ENCODE peak calls at places on chromosomes 12 and 14, in ten cellular contexts. One of them, this sample, is unnamed.
A peak's percentile ranks its signal among the peaks of the same experiment; 100 is the strongest.

GRCh38 chr14:92460916-92461579 is 52.5 kb upstream of the RIN3 start:
- DNase-seq in stomach: peak; percentile 24
- DNase-seq in pancreas: no peak
- DNase-seq in ovary: no peak
- DNase-seq in brain microvascular endothelial cell: peak; percentile 57
- DNase-seq in RWPE2: no peak
- DNase-seq in cardiac muscle cell: peak; percentile 65
- DNase-seq in tibial artery: no peak
- DNase-seq in H1: no peak
- DNase-seq in lower lobe of right lung: no peak
- DNase-seq in this sample: peak; percentile 64

GRCh38 chr14:20606190-20606901 is 15.2 kb upstream of the RNASE12 start:
- DNase-seq in stomach: peak; percentile 44
- DNase-seq in pancreas: no peak
- DNase-seq in ovary: no peak
- DNase-seq in brain microvascular endothelial cell: peak; percentile 53
- DNase-seq in RWPE2: no peak
- DNase-seq in cardiac muscle cell: peak; percentile 71
- DNase-seq in tibial artery: no peak
- DNase-seq in H1: no peak
- DNase-seq in lower lobe of right lung: no peak
- DNase-seq in this sample: no peak

GRCh38 chr12:80469681-80470080 is 25.6 kb downstream of the PTPRQ start:
- DNase-seq in stomach: no peak
- DNase-seq in pancreas: no peak
- DNase-seq in ovary: no peak
- DNase-seq in brain microvascular endothelial cell: no peak
- DNase-seq in RWPE2: no peak
- DNase-seq in cardiac muscle cell: peak; percentile 38
- DNase-seq in tibial artery: no peak
- DNase-seq in H1: no peak
- DNase-seq in lower lobe of right lung: no peak
- DNase-seq in this sample: no peak

GRCh38 chr12:48296586-48297396 is 53.9 kb downstream of the ZNF641 start:
- DNase-seq in stomach: peak; percentile 80
- DNase-seq in pancreas: peak; percentile 84
- DNase-seq in ovary: peak; percentile 83
- DNase-seq in brain microvascular endothelial cell: peak; percentile 75
- DNase-seq in RWPE2: peak; percentile 75
- DNase-seq in cardiac muscle cell: peak; percentile 91
- DNase-seq in tibial artery: peak; percentile 83
- DNase-seq in H1: peak; percentile 47
- DNase-seq in lower lobe of right lung: peak; percentile 90
- DNase-seq in this sample: peak; percentile 86

GRCh38 chr14:101357559-101358319 is 203.6 kb upstream of the DIO3 start:
- DNase-seq in stomach: no peak
- DNase-seq in pancreas: no peak
- DNase-seq in ovary: no peak
- DNase-seq in brain microvascular endothelial cell: no peak
- DNase-seq in RWPE2: no peak
- DNase-seq in cardiac muscle cell: no peak
- DNase-seq in tibial artery: no peak
- DNase-seq in H1: no peak
- DNase-seq in lower lobe of right lung: no peak
- DNase-seq in this sample: no peak

GRCh38 chr12:117059156-117059555 is 40.1 kb downstream of the TESC start:
- DNase-seq in stomach: no peak
- DNase-seq in pancreas: no peak
- DNase-seq in ovary: peak; percentile 60
- DNase-seq in brain microvascular endothelial cell: no peak
- DNase-seq in RWPE2: no peak
- DNase-seq in cardiac muscle cell: no peak
- DNase-seq in tibial artery: no peak
- DNase-seq in H1: no peak
- DNase-seq in lower lobe of right lung: no peak
- DNase-seq in this sample: no peak

GRCh38 chr12:23810327-23810902 is 139.1 kb downstream of the SOX5 start:
- DNase-seq in stomach: no peak
- DNase-seq in pancreas: no peak
- DNase-seq in ovary: no peak
- DNase-seq in brain microvascular endothelial cell: no peak
- DNase-seq in RWPE2: no peak
- DNase-seq in cardiac muscle cell: no peak
- DNase-seq in tibial artery: no peak
- DNase-seq in H1: no peak
- DNase-seq in lower lobe of right lung: no peak
- DNase-seq in this sample: no peak

GRCh38 chr14:67359319-67359774 is 257 bp downstream of the ATP6V1D start:
- DNase-seq in stomach: no peak
- DNase-seq in pancreas: peak; percentile 31
- DNase-seq in ovary: no peak
- DNase-seq in brain microvascular endothelial cell: peak; percentile 45
- DNase-seq in RWPE2: peak; percentile 83
- DNase-seq in cardiac muscle cell: peak; percentile 63
- DNase-seq in tibial artery: no peak
- DNase-seq in H1: no peak
- DNase-seq in lower lobe of right lung: peak; percentile 53
- DNase-seq in this sample: no peak

GRCh38 chr12:6697584-6698351 is 2.8 kb downstream of the PIANP start:
- DNase-seq in stomach: peak; percentile 42
- DNase-seq in pancreas: no peak
- DNase-seq in ovary: no peak
- DNase-seq in brain microvascular endothelial cell: peak; percentile 52
- DNase-seq in RWPE2: no peak
- DNase-seq in cardiac muscle cell: peak; percentile 71
- DNase-seq in tibial artery: no peak
- DNase-seq in H1: no peak
- DNase-seq in lower lobe of right lung: no peak
- DNase-seq in this sample: no peak

GRCh38 chr12:32477714-32478113 is 78.4 kb downstream of the FGD4 start:
- DNase-seq in stomach: no peak
- DNase-seq in pancreas: no peak
- DNase-seq in ovary: no peak
- DNase-seq in brain microvascular endothelial cell: no peak
- DNase-seq in RWPE2: no peak
- DNase-seq in cardiac muscle cell: no peak
- DNase-seq in tibial artery: no peak
- DNase-seq in H1: no peak
- DNase-seq in lower lobe of right lung: no peak
- DNase-seq in this sample: no peak

GRCh38 chr12:68761901-68762630 is 16.1 kb downstream of the SLC35E3 start:
- DNase-seq in stomach: no peak
- DNase-seq in pancreas: no peak
- DNase-seq in ovary: no peak
- DNase-seq in brain microvascular endothelial cell: no peak
- DNase-seq in RWPE2: no peak
- DNase-seq in cardiac muscle cell: no peak
- DNase-seq in tibial artery: no peak
- DNase-seq in H1: no peak
- DNase-seq in lower lobe of right lung: no peak
- DNase-seq in this sample: no peak

GRCh38 chr14:100548295-100548655 is 38.9 kb downstream of the BEGAIN start:
- DNase-seq in stomach: no peak
- DNase-seq in pancreas: no peak
- DNase-seq in ovary: no peak
- DNase-seq in brain microvascular endothelial cell: no peak
- DNase-seq in RWPE2: no peak
- DNase-seq in cardiac muscle cell: no peak
- DNase-seq in tibial artery: no peak
- DNase-seq in H1: no peak
- DNase-seq in lower lobe of right lung: no peak
- DNase-seq in this sample: no peak

GRCh38 chr12:117507547-117507946 is 146.1 kb upstream of the NOS1 start:
- DNase-seq in stomach: peak; percentile 39
- DNase-seq in pancreas: no peak
- DNase-seq in ovary: no peak
- DNase-seq in brain microvascular endothelial cell: no peak
- DNase-seq in RWPE2: no peak
- DNase-seq in cardiac muscle cell: no peak
- DNase-seq in tibial artery: no peak
- DNase-seq in H1: no peak
- DNase-seq in lower lobe of right lung: no peak
- DNase-seq in this sample: no peak

GRCh38 chr14:37599527-37600368 is 4.3 kb downstream of the TTC6 start:
- DNase-seq in stomach: no peak
- DNase-seq in pancreas: peak; percentile 15
- DNase-seq in ovary: no peak
- DNase-seq in brain microvascular endothelial cell: no peak
- DNase-seq in RWPE2: no peak
- DNase-seq in cardiac muscle cell: no peak
- DNase-seq in tibial artery: no peak
- DNase-seq in H1: no peak
- DNase-seq in lower lobe of right lung: peak; percentile 46
- DNase-seq in this sample: no peak

GRCh38 chr14:99127651-99128167 is 144.3 kb downstream of the BCL11B start:
- DNase-seq in stomach: peak; percentile 18
- DNase-seq in pancreas: no peak
- DNase-seq in ovary: no peak
- DNase-seq in brain microvascular endothelial cell: no peak
- DNase-seq in RWPE2: peak; percentile 97
- DNase-seq in cardiac muscle cell: peak; percentile 64
- DNase-seq in tibial artery: peak; percentile 55
- DNase-seq in H1: no peak
- DNase-seq in lower lobe of right lung: no peak
- DNase-seq in this sample: peak; percentile 57

GRCh38 chr14:34029921-34030334 is 79.1 kb upstream of the EGLN3 start:
- DNase-seq in stomach: peak; percentile 47
- DNase-seq in pancreas: no peak
- DNase-seq in ovary: peak; percentile 54
- DNase-seq in brain microvascular endothelial cell: no peak
- DNase-seq in RWPE2: no peak
- DNase-seq in cardiac muscle cell: peak; percentile 88
- DNase-seq in tibial artery: no peak
- DNase-seq in H1: no peak
- DNase-seq in lower lobe of right lung: no peak
- DNase-seq in this sample: no peak

GRCh38 chr12:49671051-49671765 is 36.0 kb downstream of the FMNL3 start:
- DNase-seq in stomach: peak; percentile 54
- DNase-seq in pancreas: no peak
- DNase-seq in ovary: peak; percentile 35
- DNase-seq in brain microvascular endothelial cell: no peak
- DNase-seq in RWPE2: no peak
- DNase-seq in cardiac muscle cell: no peak
- DNase-seq in tibial artery: no peak
- DNase-seq in H1: no peak
- DNase-seq in lower lobe of right lung: no peak
- DNase-seq in this sample: no peak

GRCh38 chr12:26010293-26010821 is 51.9 kb downstream of the RASSF8 start:
- DNase-seq in stomach: no peak
- DNase-seq in pancreas: no peak
- DNase-seq in ovary: no peak
- DNase-seq in brain microvascular endothelial cell: no peak
- DNase-seq in RWPE2: no peak
- DNase-seq in cardiac muscle cell: peak; percentile 50
- DNase-seq in tibial artery: no peak
- DNase-seq in H1: no peak
- DNase-seq in lower lobe of right lung: no peak
- DNase-seq in this sample: no peak

GRCh38 chr12:31288381-31288780 is 37.6 kb downstream of the SINHCAF start:
- DNase-seq in stomach: no peak
- DNase-seq in pancreas: no peak
- DNase-seq in ovary: no peak
- DNase-seq in brain microvascular endothelial cell: no peak
- DNase-seq in RWPE2: no peak
- DNase-seq in cardiac muscle cell: no peak
- DNase-seq in tibial artery: no peak
- DNase-seq in H1: no peak
- DNase-seq in lower lobe of right lung: no peak
- DNase-seq in this sample: no peak
- H3K36me3 ChIP-seq in stomach: peaks cover 85% of the 10 kb centered on the region
- H3K36me3 ChIP-seq in pancreas: peaks cover 22% of the 10 kb centered on the region
- H3K36me3 ChIP-seq in ovary: no peaks in the 10 kb centered on the region
- H3K36me3 ChIP-seq in brain microvascular endothelial cell: peaks cover 29% of the 10 kb centered on the region
- H3K36me3 ChIP-seq in RWPE2: peaks cover 91% of the 10 kb centered on the region
- H3K36me3 ChIP-seq in cardiac muscle cell: peaks cover 73% of the 10 kb centered on the region
- H3K36me3 ChIP-seq in tibial artery: peaks cover 70% of the 10 kb centered on the region
- H3K36me3 ChIP-seq in H1: peaks cover 31% of the 10 kb centered on the region
- H3K36me3 ChIP-seq in lower lobe of right lung: peaks cover 73% of the 10 kb centered on the region
- H3K36me3 ChIP-seq in this sample: peaks cover 33% of the 10 kb centered on the region

GRCh38 chr12:52041695-52042123 is 9.5 kb upstream of the NR4A1 start:
- DNase-seq in stomach: peak; percentile 58
- DNase-seq in pancreas: peak; percentile 78
- DNase-seq in ovary: peak; percentile 77
- DNase-seq in brain microvascular endothelial cell: no peak
- DNase-seq in RWPE2: no peak
- DNase-seq in cardiac muscle cell: peak; percentile 60
- DNase-seq in tibial artery: peak; percentile 93
- DNase-seq in H1: no peak
- DNase-seq in lower lobe of right lung: no peak
- DNase-seq in this sample: no peak
- TF ChIP-seq CTCF in stomach: no peak
- TF ChIP-seq CTCF in pancreas: no peak
- TF ChIP-seq CTCF in ovary: no peak
- TF ChIP-seq CTCF in brain microvascular endothelial cell: no peak
- TF ChIP-seq CTCF in RWPE2: no peak
- TF ChIP-seq CTCF in cardiac muscle cell: no peak
- TF ChIP-seq CTCF in tibial artery: no peak
- TF ChIP-seq CTCF in H1: no peak
- TF ChIP-seq CTCF in lower lobe of right lung: no peak
- TF ChIP-seq CTCF in this sample: no peak

DNA sequence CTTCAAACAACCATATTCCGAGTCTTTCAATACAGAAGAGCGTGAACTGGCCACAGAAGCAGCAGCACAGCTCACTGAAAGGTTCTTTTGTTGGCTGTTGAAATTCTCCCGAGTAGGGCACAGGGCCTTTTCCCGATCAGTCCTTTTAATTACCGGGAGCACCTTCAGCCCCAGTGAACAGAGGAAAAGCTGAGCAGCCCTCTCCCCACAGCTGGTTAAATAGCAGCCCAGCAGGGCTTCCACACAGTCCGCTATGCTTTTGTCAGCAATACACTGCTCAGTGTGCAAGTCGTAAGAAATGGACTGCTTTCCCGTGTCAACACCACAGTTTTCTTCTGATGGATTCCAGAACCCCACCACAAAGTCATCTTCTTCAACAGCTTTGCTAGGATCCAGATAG is 61.3 kb downstream of the DICER1 start:
- DNase-seq in stomach: no peak
- DNase-seq in pancreas: no peak
- DNase-seq in ovary: no peak
- DNase-seq in brain microvascular endothelial cell: no peak
- DNase-seq in RWPE2: no peak
- DNase-seq in cardiac muscle cell: no peak
- DNase-seq in tibial artery: no peak
- DNase-seq in H1: no peak
- DNase-seq in lower lobe of right lung: no peak
- DNase-seq in this sample: no peak
- H3K27ac ChIP-seq in stomach: no peak overlapping the region
- H3K27ac ChIP-seq in pancreas: no peak overlapping the region
- H3K27ac ChIP-seq in ovary: no peak overlapping the region
- H3K27ac ChIP-seq in brain microvascular endothelial cell: no peak overlapping the region
- H3K27ac ChIP-seq in RWPE2: no peak overlapping the region
- H3K27ac ChIP-seq in cardiac muscle cell: no peak overlapping the region
- H3K27ac ChIP-seq in tibial artery: no peak overlapping the region
- H3K27ac ChIP-seq in H1: no peak overlapping the region
- H3K27ac ChIP-seq in lower lobe of right lung: no peak overlapping the region
- H3K27ac ChIP-seq in this sample: no peak overlapping the region

DNA sequence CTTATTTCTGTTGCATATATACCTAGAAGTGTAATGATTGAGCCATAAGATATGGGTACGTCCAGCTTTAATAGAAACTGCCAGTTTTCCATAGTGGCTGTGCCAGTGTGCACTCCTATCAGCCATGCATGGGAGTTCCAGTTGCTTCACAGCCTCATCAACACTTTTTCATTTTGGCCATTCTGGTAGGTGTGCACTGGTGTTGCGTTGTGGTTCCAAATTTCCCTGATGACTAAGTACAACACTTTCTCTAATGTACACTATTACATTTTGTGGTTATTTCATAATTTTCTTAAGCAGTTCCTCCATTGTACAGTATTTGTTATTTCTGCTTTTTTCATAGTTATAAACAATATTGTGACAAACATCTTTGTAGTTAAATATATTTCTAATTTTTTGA is 21.6 kb upstream of the OAS1 start:
- DNase-seq in stomach: no peak
- DNase-seq in pancreas: no peak
- DNase-seq in ovary: no peak
- DNase-seq in brain microvascular endothelial cell: no peak
- DNase-seq in RWPE2: no peak
- DNase-seq in cardiac muscle cell: no peak
- DNase-seq in tibial artery: no peak
- DNase-seq in H1: no peak
- DNase-seq in lower lobe of right lung: no peak
- DNase-seq in this sample: no peak
- H3K36me3 ChIP-seq in stomach: no peaks in the 10 kb centered on the region
- H3K36me3 ChIP-seq in pancreas: no peaks in the 10 kb centered on the region
- H3K36me3 ChIP-seq in ovary: no peaks in the 10 kb centered on the region
- H3K36me3 ChIP-seq in brain microvascular endothelial cell: no peaks in the 10 kb centered on the region
- H3K36me3 ChIP-seq in RWPE2: no peaks in the 10 kb centered on the region
- H3K36me3 ChIP-seq in cardiac muscle cell: no peaks in the 10 kb centered on the region
- H3K36me3 ChIP-seq in tibial artery: no peaks in the 10 kb centered on the region
- H3K36me3 ChIP-seq in H1: no peaks in the 10 kb centered on the region
- H3K36me3 ChIP-seq in lower lobe of right lung: no peaks in the 10 kb centered on the region
- H3K36me3 ChIP-seq in this sample: no peaks in the 10 kb centered on the region

This sample was measured in right atrium auricular region.